ENCODE peak calls at places on chromosomes 13 and 19, in seven cellular contexts. X is suprapubic skin; F is skeletal muscle cell; Y is K562; C is CD4-positive, alpha-beta memory T cell; E is mucosa of descending colon; P is heart left ventricle. A is an unnamed sample.

GRCh38 chr13:31818236-31818635 is 78.9 kb downstream of the RXFP2 start:
- DNase-seq in E (no peak), Y (no peak), F (no peak), P (no peak), X (no peak), C (no peak), A (no peak)

GRCh38 chr13:34357435-34358232 is 539.7 kb downstream of the RFC3 start:
- DNase-seq in E (no peak), F (peak), X (no peak), P (no peak), C (no peak), Y (no peak), A (no peak)

GRCh38 chr13:112616586-112617381 is 28.8 kb upstream of the TUBGCP3 start:
- DNase-seq in F (no peak), Y (peak), P (no peak), E (peak), C (no peak), X (no peak), A (no peak)

GRCh38 chr13:46527237-46527636 is 25.7 kb upstream of the LRCH1 start:
- DNase-seq in X (no peak), C (no peak), E (no peak), F (no peak), P (no peak), Y (no peak), A (no peak)

GRCh38 chr19:35223856-35224505 is 4.6 kb downstream of the FAM187B start:
- DNase-seq in X (no peak), C (no peak), P (no peak), Y (no peak), F (no peak), E (no peak), A (no peak)

GRCh38 chr19:45251452-45252354 is 632 bp downstream of the MARK4 start:
- DNase-seq in X (peak), Y (peak), P (no peak), E (no peak), F (no peak), C (no peak), A (peak)

GRCh38 chr19:19276851-19277250 is 3.8 kb upstream of the TM6SF2 start:
- DNase-seq in F (no peak), C (no peak), Y (no peak), E (no peak), X (no peak), P (no peak), A (no peak)

GRCh38 chr13:39776439-39776838 is 121.0 kb downstream of the COG6 start:
- DNase-seq in X (no peak), C (no peak), F (peak), E (no peak), Y (no peak), P (no peak), A (no peak)

GRCh38 chr19:10517361-10517759 is at the start of gene S1PR5:
- DNase-seq in X (no peak), F (no peak), Y (peak), C (no peak), P (no peak), E (no peak), A (no peak)

GRCh38 chr19:42477117-42477516 is 34.4 kb upstream of the CXCL17 start:
- DNase-seq in P (no peak), Y (no peak), X (no peak), F (no peak), C (no peak), E (no peak), A (no peak)

GRCh38 chr19:10113592-10113963 is 2.1 kb downstream of the P2RY11 start:
- DNase-seq in F (no peak), X (no peak), Y (no peak), E (no peak), P (no peak), C (no peak), A (no peak)

GRCh38 chr13:109788372-109789195 is 2.2 kb upstream of the IRS2 start:
- DNase-seq in E (no peak), F (no peak), P (no peak), Y (no peak), C (no peak), X (no peak), A (no peak)

GRCh38 chr19:743168-743687 is 7.7 kb upstream of the MISP start:
- DNase-seq in P (peak), F (no peak), C (no peak), X (no peak), E (peak), Y (peak), A (no peak)

GRCh38 chr13:25977216-25977615 is 74.6 kb downstream of the SHISA2 start:
- DNase-seq in P (no peak), F (no peak), X (no peak), Y (no peak), C (no peak), E (no peak), A (no peak)

GRCh38 chr13:29436291-29436690 is 159.2 kb downstream of the SLC7A1 start:
- DNase-seq in Y (no peak), P (no peak), X (no peak), E (no peak), F (peak), C (no peak), A (peak)

GRCh38 chr13:99154064-99154463 is 46.6 kb upstream of the UBAC2 start:
- DNase-seq in P (no peak), Y (no peak), C (no peak), F (no peak), X (no peak), E (no peak), A (no peak)

GRCh38 chr19:6414033-6414643 is 10.5 kb downstream of the KHSRP start:
- DNase-seq in C (no peak), E (no peak), P (no peak), F (no peak), Y (no peak), X (no peak), A (no peak)

GRCh38 chr19:40565910-40566495 is 10.7 kb upstream of the SHKBP1 start:
- DNase-seq in X (no peak), C (no peak), Y (no peak), F (no peak), P (no peak), E (no peak), A (no peak)

GRCh38 chr19:38277549-38277948 is 13.2 kb downstream of the SPINT2 start:
- DNase-seq in E (no peak), F (no peak), X (no peak), C (no peak), Y (no peak), P (no peak), A (no peak)

GRCh38 chr13:81872581-81872980 is 1531.7 kb upstream of the SPRY2 start:
- DNase-seq in E (no peak), P (no peak), C (no peak), Y (no peak), X (no peak), F (no peak), A (no peak)

GRCh38 chr13:42883771-42884170 is 102.4 kb downstream of the FAM216B start:
- DNase-seq in C (no peak), F (peak), X (no peak), E (peak), P (no peak), Y (no peak), A (no peak)

GRCh38 chr19:5585461-5586299 is 17.9 kb upstream of the TINCR start:
- DNase-seq in C (peak), P (no peak), Y (peak), X (no peak), E (no peak), F (no peak), A (peak)

GRCh38 chr19:52735734-52736133 is 890 bp upstream of the ZNF611 start:
- DNase-seq in P (peak), E (peak), X (peak), C (no peak), F (peak), Y (no peak), A (peak)

GRCh38 chr19:934865-935422 is 9.1 kb downstream of the ARID3A start:
- DNase-seq in C (no peak), F (peak), Y (no peak), P (peak), X (peak), E (peak), A (peak)

GRCh38 chr13:52703482-52703881 is 36.1 kb downstream of the CNMD start:
- DNase-seq in F (no peak), C (no peak), X (no peak), Y (no peak), P (no peak), E (no peak), A (no peak)

GRCh38 chr19:10718205-10719196 is 622 bp downstream of the DNM2 start:
- DNase-seq in F (no peak), X (peak), P (peak), C (peak), E (no peak), Y (peak), A (no peak)

GRCh38 chr19:47541507-47541906 is 26.6 kb upstream of the NAPA start:
- DNase-seq in E (no peak), Y (no peak), X (no peak), P (no peak), C (peak), F (no peak), A (no peak)

GRCh38 chr19:40805258-40805868 is 6.4 kb downstream of the EGLN2 start:
- DNase-seq in Y (no peak), X (no peak), F (no peak), E (peak), C (no peak), P (peak), A (no peak)

DNA sequence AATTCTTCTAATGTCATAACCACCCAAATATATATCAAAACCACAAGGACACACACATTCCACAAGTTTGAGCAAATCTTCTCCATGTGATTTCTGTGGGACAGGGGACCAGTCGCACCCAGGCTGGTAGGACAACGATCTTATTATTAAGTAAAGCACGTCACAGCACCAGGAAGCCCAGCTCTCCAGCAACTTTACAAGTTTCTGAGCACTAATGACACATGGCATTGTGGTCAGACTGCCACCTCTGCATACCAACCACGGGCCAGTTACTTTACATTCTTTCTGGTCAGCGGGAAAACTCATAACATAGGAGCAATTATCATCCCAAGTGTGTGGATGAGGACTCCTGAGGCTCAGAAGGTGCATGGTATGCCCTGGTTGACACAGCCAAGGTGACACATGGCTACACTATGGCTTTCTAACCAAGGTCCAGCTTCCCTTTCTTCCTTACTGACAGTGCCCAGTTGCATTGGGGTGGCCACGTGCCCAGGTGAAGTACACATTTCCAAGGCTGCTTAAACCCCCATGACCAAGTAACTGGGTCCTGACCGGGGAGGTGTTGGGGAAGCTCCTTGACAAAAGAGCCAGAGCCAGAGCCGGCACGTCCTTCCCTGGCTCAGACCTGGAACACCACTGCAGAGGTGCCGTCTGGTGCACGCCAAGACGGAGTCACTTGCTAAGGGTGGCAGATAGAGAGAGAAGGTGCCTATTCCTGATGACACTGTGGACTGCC is 27.4 kb downstream of the LATS2 start:
- DNase-seq in E (no peak), C (no peak), P (no peak), X (no peak), Y (no peak), F (no peak), A (peak)
- H3K4me3 ChIP-seq in E (no peak), C (no peak), P (no peak), X (no peak), Y (no peak), F (no peak), A (no peak)

GRCh38 chr19:55519461-55520311 is 17.2 kb downstream of the SBK2 start:
- DNase-seq in X (no peak), E (no peak), C (no peak), Y (no peak), F (peak), P (no peak), A (no peak)

GRCh38 chr19:55520691-55521292 is 16.1 kb downstream of the SBK2 start:
- DNase-seq in Y (no peak), F (no peak), C (no peak), P (no peak), E (no peak), X (no peak), A (no peak)

DNA sequence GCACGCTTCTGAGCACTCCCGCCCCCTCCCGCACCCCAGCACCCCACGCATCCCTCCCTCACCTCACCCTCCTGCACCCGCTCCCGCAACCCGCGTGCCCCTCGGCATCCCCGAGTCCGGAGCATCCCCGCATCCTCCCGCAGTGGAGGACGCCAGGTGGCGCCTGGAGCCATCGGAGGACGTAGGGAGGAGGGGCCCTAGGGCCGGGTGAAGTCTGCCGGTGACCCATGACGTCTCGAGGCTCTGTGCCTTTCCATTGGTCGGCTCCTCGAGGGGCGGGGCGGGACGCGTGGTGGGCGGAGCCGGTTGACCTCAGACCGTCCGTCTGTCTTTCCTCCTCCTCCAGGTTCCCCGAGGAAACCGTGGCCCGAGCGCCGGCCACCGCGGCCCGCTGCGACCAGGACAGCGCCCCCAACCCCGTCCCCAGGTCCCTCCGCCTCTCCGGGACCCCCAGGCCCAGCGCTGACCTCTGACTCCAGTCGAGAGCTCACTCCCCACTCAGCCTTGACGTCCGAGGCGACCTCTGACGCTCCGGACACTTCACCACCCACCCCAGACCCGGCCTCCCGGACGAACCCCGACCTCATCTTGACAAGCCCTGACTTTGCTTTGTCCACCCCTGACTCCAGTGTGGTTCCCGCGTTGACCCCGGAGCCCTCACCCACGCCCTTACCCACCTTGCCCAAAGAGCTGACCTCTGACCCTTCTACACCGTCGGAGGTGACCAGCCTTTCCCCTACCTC is 19.9 kb downstream of the SBK2 start:
- DNase-seq in Y (peak), X (peak), P (peak), F (peak), C (peak), E (peak), A (peak)
- H3K4me3 ChIP-seq in Y (peak), X (peak), P (peak), F (peak), C (peak), E (peak), A (peak)

DNA sequence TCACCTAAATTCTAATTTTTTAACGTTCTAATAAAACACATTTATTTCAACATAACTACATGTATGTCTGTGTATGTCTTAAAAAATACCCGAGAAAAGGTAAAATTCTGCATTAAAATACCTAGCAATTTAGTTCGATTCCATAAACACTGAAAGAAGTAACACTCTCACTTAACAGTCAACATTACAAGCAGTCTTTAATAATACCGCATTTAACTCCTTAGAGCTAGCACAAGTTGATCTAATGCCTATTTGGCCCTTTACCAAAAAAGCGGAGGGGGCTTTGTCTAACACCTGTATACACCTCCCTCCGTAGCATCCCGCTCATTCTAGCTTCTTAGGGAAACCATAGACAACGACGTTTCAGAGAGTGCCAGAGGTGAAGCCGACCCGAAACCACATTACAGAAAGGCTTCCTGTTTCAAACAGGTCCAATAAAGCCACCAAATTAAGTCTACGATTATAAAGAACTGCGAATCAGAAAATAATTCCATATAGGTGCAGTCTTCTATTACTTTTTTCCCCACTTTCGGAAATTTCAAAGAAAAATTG is 1.2 kb downstream of the SPART start:
- DNase-seq in Y (peak), E (peak), X (no peak), C (peak), P (no peak), F (no peak), A (no peak)
- H3K4me3 ChIP-seq in Y (peak), E (peak), X (peak), C (peak), P (peak), F (peak), A (peak)

GRCh38 chr19:46351241-46352041 is 4.6 kb downstream of the PPP5C start:
- DNase-seq in Y (no peak), E (no peak), P (peak), X (no peak), F (no peak), C (no peak), A (peak)
- H3K4me3 ChIP-seq in Y (no peak), E (no peak), P (no peak), X (no peak), F (no peak), C (no peak), A (no peak)

DNA sequence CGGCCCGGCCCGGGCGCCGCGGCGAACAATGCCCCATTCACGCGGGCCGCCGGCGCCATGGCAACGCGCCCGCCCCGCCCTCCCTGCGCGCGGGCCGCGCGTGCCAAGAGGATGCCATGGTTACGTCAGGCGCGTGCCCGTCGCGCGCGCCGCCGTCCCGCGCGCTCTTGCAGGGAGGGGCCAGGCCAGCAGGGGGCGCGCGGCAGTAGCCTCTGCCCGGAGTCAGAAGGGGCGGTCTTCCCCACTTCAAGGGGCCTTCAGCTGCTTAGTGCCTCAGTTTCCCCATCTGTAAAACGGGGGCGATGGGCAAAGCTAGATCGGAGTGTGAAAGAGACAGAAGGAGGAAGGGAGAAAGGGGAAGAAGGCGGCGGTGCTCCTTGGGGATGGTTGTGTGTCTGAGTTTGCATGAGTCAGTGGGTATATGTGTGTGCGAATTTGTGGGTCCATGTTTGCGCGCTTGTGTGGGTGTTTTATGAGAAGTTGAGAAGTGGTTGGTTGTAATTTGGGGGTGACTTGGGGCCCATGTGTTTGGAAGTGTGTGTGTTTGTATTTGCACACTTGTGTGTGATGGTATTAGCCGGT is 11.6 kb upstream of the NFIX start:
- DNase-seq in P (peak), C (peak), F (no peak), E (peak), Y (peak), X (peak), A (peak)
- H3K4me3 ChIP-seq in P (peak), C (peak), F (peak), E (no peak), Y (peak), X (peak), A (peak)

GRCh38 chr19:55165952-55166529 is 372 bp downstream of the DNAAF3 start:
- DNase-seq in P (peak), F (no peak), Y (peak), E (peak), C (no peak), X (no peak), A (no peak)
- H3K4me3 ChIP-seq in P (peak), F (peak), Y (peak), E (no peak), C (no peak), X (peak), A (no peak)

A was measured in uterus.